ENCODE peak calls at places on chromosomes 2 and 18, in four cellular contexts. O is IMR-90, S is GM12878, P is K562. E is an unnamed sample.

GRCh38 chr2:199739413-199740110 is 111.4 kb downstream of the FTCDNL1 start:
- DNase-seq in O (peak), S (no peak), P (peak), E (peak)

GRCh38 chr2:157229572-157229971 is 27.9 kb upstream of the GALNT5 start:
- DNase-seq in O (peak), S (no peak), P (no peak), E (no peak)

GRCh38 chr2:178193823-178194599 is at the start of gene OSBPL6:
- DNase-seq in O (peak), S (no peak), P (peak), E (peak)

GRCh38 chr2:196479350-196479749 is 160.2 kb upstream of the CCDC150 start:
- DNase-seq in O (peak), S (no peak), P (no peak), E (no peak)

GRCh38 chr2:206276169-206276927 is 1.9 kb downstream of the ZDBF2 start:
- DNase-seq in O (no peak), S (no peak), P (no peak), E (no peak)

GRCh38 chr2:143525536-143525935 is 396.3 kb downstream of the ARHGAP15 start:
- DNase-seq in O (no peak), S (no peak), P (no peak), E (no peak)

GRCh38 chr2:47067788-47068407 is 87.2 kb downstream of the STPG4 start:
- DNase-seq in O (no peak), S (no peak), P (no peak), E (no peak)

GRCh38 chr18:72375628-72376027 is 168.5 kb downstream of the CBLN2 start:
- DNase-seq in O (peak), S (no peak), P (no peak), E (no peak)

GRCh38 chr2:165572155-165572554 is 102.7 kb downstream of the CSRNP3 start:
- DNase-seq in O (no peak), S (no peak), P (no peak), E (no peak)

GRCh38 chr2:3625186-3625585 is 30.3 kb downstream of the COLEC11 start:
- DNase-seq in O (no peak), S (no peak), P (no peak), E (no peak)

GRCh38 chr18:79677221-79677620 is 2.4 kb upstream of the CTDP1 start:
- DNase-seq in O (no peak), S (no peak), P (no peak), E (no peak)

GRCh38 chr2:166513952-166514351 is 19.9 kb upstream of the SCN7A start:
- DNase-seq in O (no peak), S (no peak), P (no peak), E (no peak)

GRCh38 chr2:72757177-72757775 is 68.6 kb downstream of the EXOC6B start:
- DNase-seq in O (peak), S (no peak), P (peak), E (peak)

GRCh38 chr2:159939946-159940345 is 122.5 kb downstream of the PLA2R1 start:
- DNase-seq in O (peak), S (peak), P (no peak), E (peak)

GRCh38 chr2:174024524-174025270 is 59.5 kb upstream of the SP3 start:
- DNase-seq in O (peak), S (no peak), P (no peak), E (no peak)

GRCh38 chr2:19860022-19860421 is 41.8 kb downstream of the TTC32 start:
- DNase-seq in O (peak), S (no peak), P (no peak), E (no peak)

GRCh38 chr2:32058130-32058529 is 5.2 kb upstream of the SPAST start:
- DNase-seq in O (peak), S (no peak), P (peak), E (peak)

GRCh38 chr2:215031330-215031729 is 107.1 kb downstream of the ABCA12 start:
- DNase-seq in O (no peak), S (no peak), P (no peak), E (no peak)

GRCh38 chr2:215529271-215529670 is 93.4 kb upstream of the FN1 start:
- DNase-seq in O (peak), S (no peak), P (no peak), E (peak)

GRCh38 chr2:241898681-241899270 is 29.2 kb downstream of the RTP5 start:
- DNase-seq in O (no peak), S (no peak), P (no peak), E (no peak)

GRCh38 chr2:201448701-201449100 is 2.6 kb downstream of the TRAK2 start:
- DNase-seq in O (no peak), S (no peak), P (no peak), E (no peak)

GRCh38 chr2:233976690-233977294 is 59.6 kb downstream of the TRPM8 start:
- DNase-seq in O (peak), S (peak), P (peak), E (peak)

GRCh38 chr2:140154271-140154670 is 1374.1 kb upstream of the NXPH2 start:
- DNase-seq in O (no peak), S (no peak), P (no peak), E (no peak)

GRCh38 chr2:60811491-60812370 is 55.7 kb downstream of the PAPOLG start:
- DNase-seq in O (no peak), S (no peak), P (no peak), E (no peak)

GRCh38 chr18:8548186-8548585 is 61.1 kb upstream of the RAB12 start:
- DNase-seq in O (peak), S (no peak), P (no peak), E (no peak)

GRCh38 chr2:240725266-240726060 is 33.8 kb downstream of the AQP12A start:
- DNase-seq in O (no peak), S (no peak), P (no peak), E (no peak)

GRCh38 chr18:55432307-55433040 is 155.5 kb downstream of the TCF4 start:
- DNase-seq in O (no peak), S (no peak), P (no peak), E (no peak)
- TF ChIP-seq USF2 in O (no peak), S (no peak), P (no peak), E (no peak)

GRCh38 chr18:75269140-75269676 is 58.6 kb downstream of the TSHZ1 start:
- DNase-seq in O (no peak), S (no peak), P (no peak), E (no peak)
- TF ChIP-seq ELK1 in O (no peak), S (no peak), P (no peak), E (no peak)

GRCh38 chr2:105578166-105578565 is 166.5 kb upstream of the NCK2 start:
- DNase-seq in O (no peak), S (no peak), P (no peak), E (no peak)

GRCh38 chr2:105577762-105578161 is 166.9 kb upstream of the NCK2 start:
- DNase-seq in O (no peak), S (no peak), P (no peak), E (no peak)

GRCh38 chr2:105576050-105576439 is 168.7 kb upstream of the NCK2 start:
- DNase-seq in O (no peak), S (no peak), P (no peak), E (no peak)

GRCh38 chr2:105575626-105576025 is 169.1 kb upstream of the NCK2 start:
- DNase-seq in O (no peak), S (no peak), P (no peak), E (no peak)

DNA sequence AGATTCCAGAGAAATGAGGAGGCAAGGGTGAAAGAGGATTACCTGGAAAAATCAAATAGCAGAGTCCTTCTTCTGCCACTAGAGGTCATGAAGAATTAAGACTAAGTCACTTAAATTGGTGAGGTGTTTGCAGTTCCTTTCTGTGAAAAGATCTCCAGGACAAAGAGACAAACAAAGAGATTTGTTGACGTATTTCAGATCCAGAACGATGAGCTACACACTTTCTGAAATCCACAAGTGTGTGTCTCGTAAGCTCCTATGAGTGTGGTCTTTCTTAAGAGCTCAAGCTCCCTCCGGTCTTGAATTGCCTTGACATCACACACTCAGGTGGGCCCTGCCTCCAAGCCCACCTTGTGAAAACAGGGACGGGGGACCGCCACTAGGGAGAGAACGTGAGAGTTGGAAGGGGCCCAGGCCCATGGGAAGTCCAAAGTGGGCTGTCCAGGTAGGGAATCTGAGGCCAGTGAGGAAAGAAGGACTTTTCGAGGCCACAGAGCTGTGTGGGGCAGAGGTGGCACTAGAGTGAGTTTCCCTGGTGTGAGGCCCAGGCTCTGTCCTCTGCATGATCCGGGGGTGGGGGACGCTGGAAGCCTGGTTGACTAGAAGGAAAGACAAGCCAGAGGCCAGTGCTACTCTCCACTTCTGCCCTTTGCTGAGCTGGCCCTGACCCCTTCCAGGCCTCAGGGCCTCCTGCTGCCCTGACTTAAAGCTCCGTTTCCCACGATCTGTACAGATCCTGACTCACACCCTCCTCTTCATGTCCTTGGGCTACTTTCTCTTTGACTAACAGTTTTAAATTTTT is 168.1 kb upstream of the NCK2 start:
- DNase-seq in O (peak), S (no peak), P (no peak), E (peak)
- TF ChIP-seq USF2 in O (no peak), S (no peak), P (no peak), E (no peak)

GRCh38 chr18:58080516-58080915 is 36.5 kb downstream of the NEDD4L start:
- DNase-seq in O (no peak), S (no peak), P (no peak), E (no peak)

GRCh38 chr18:58076052-58076451 is 32.0 kb downstream of the NEDD4L start:
- DNase-seq in O (peak), S (no peak), P (no peak), E (no peak)

GRCh38 chr18:58077329-58077728 is 33.3 kb downstream of the NEDD4L start:
- DNase-seq in O (no peak), S (no peak), P (no peak), E (no peak)

DNA sequence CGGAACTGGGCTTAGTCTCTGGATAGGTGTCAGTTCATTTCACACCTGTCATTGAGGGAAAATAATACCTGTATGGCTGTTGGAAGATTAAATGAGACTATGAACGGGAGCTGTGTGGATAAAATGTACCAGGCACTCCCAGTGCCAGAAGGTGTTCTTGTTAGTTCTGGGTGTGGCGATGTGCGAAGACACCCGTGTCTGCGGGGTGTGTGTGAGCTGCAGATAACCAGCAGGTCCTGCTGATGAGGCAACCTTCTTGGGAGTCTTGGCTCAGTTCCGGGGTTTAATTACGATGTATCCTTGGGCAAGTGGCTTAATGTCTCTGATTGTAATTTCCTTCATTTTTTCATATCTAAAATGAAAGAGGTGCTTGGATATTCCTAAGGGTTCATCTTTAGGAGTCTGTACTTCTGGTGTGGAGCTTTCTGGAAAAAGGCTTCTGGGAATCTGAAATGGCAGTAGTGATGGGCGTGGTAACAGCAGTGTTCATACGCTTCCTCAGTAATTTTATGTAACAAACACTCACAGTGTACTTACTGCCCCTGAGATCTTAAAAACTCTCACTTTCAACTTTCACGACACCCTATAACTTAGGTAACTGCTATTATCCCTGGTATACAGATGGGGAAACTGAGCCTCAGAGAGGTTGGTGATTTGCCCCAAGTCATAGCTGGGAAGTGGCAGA is 35.0 kb downstream of the NEDD4L start:
- DNase-seq in O (no peak), S (no peak), P (peak), E (no peak)
- TF ChIP-seq ELK1 in O (no peak), S (no peak), P (no peak), E (no peak)

DNA sequence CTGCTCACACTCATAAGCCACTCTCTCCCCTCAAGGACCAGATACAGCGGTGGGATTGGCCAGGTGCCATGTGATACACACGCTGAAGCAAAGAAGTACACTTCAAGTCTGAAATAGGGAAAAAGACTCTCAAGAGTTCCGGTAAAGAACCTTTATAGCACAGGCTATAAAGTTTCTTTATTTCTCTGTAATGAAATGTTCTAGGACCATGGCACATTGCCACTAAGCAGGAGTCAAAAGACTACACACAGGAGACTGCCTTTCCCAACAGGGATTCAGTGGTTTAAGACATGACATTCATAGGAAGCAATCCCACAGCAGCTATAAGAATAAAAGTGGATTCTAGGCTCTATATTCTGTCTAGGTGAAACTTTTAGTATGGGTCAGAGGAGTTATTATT is 133.4 kb upstream of the EPHA4 start:
- DNase-seq in O (no peak), S (no peak), P (no peak), E (no peak)
- TF ChIP-seq USF2 in O (no peak), S (no peak), P (no peak), E (no peak)

DNA sequence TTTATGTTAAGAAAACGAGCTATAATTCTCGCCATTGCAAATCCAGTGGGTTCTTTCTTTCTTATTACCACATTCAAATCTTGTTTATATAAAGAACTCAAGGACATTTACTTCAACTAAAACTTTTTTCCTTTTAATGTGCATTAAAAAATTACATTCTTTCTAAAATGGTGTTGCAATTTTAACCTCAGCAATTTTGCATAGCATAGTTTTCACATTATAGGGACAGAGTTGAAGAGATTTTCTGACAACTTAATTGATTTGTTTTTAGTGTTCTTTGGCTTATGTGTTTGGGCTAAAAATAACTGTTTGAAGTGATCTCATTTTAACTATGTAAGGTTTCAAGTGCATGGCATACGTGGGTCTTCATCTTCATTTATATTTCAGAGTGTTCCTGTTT is 398.2 kb downstream of the NUP35 start:
- DNase-seq in O (no peak), S (no peak), P (no peak), E (no peak)
- TF ChIP-seq ELK1 in O (no peak), S (no peak), P (no peak), E (no peak)

DNA sequence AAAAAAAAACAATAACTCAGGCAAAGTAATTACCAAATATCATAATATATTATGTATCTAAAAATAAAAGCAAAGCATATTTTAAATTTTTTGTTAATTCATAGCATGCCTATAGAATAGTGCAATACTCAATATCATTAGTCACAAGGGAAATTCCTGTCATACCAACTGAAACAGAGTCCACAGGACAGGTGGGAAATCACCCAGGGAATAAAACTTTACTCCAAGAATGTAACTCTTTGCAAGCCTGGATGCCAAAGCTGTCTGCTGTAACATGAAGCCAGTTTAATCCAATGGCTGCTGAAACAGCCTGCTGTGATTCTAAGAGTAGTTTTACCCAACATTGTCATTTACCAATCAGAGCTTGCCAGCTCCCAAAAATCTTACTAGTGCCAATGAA is 40.0 kb upstream of the SULT1C3 start:
- DNase-seq in O (peak), S (no peak), P (no peak), E (peak)
- TF ChIP-seq USF2 in O (no peak), S (no peak), P (no peak), E (no peak)

DNA sequence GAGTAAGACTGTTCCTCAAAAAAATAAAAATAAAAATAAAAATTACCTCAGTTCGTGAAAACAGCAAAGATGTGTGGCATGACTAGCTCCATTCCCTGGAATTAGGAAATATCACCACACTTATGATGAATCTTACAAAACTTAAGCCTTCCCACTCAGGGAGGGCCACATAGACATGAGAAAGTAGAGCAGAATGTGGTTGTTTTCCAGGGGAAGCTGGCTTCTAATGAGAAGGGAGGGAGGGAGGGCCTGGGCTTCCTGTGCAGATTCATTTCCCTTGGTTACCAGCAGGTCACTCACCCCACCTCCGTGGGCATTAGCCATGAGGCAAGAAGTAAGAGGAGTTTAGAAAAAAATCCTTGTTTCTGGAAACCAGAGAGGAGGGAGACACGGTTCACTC is 95.9 kb upstream of the RMDN2 start:
- DNase-seq in O (peak), S (no peak), P (no peak), E (no peak)
- TF ChIP-seq ELK1 in O (no peak), S (no peak), P (no peak), E (no peak)

DNA sequence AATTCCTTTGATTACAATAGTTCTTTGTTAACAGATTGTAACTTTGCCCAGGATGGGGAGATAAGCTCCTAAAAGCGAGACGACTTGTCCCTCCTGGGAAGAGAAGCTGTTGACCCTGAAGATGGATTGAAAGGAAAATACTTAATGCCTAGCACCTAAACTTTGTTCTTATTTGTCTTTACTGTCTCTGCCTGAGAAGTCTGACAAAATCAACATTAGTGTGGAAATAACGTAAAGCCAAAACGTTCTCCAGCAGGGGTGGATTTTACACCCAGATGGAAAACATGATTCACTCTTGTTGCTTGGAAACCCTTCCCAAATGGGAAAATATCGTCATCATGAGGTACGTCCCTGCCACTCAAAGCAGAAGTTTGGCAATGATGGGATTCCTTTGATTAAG is 450.1 kb downstream of the SLC4A3 start:
- DNase-seq in O (peak), S (no peak), P (no peak), E (no peak)
- TF ChIP-seq USF2 in O (no peak), S (no peak), P (no peak), E (no peak)

GRCh38 chr2:119316066-119316465 is 50.6 kb downstream of the C2orf76 start:
- DNase-seq in O (no peak), S (no peak), P (no peak), E (no peak)

GRCh38 chr2:119308793-119309330 is 57.8 kb downstream of the C2orf76 start:
- DNase-seq in O (no peak), S (no peak), P (no peak), E (no peak)

GRCh38 chr2:119311371-119311770 is 55.3 kb downstream of the C2orf76 start:
- DNase-seq in O (no peak), S (no peak), P (no peak), E (no peak)

GRCh38 chr2:119315241-119315925 is 51.3 kb downstream of the C2orf76 start:
- DNase-seq in O (no peak), S (no peak), P (no peak), E (no peak)

DNA sequence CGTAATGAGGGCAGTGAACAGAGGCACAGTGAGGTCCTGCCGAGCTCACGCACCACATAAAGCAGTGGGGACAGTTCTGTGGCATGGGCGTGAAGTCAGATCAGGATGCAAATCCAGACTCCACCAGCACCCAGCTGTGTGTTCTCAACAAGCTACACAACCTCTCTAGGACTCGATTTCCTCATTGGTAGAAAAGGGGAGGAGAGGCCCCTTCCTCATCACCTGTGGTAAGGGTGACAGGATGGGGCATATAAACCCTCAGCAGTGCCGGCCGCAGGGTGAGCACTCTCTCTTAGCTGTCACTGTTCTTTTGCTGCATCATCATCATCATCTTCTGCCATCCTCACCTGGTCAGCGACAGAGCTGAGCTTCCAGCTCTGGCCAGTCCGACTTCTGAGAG is 54.8 kb downstream of the C2orf76 start:
- DNase-seq in O (no peak), S (no peak), P (no peak), E (no peak)
- TF ChIP-seq ELK1 in O (no peak), S (no peak), P (no peak), E (no peak)

E was measured in A549.